ENCODE peak calls at places on chromosome 4, in four cellular contexts. A, X, L and J are unnamed samples.

GRCh38 chr4:24472514-24473308 is 111.6 kb downstream of the DHX15 start:
- DNase-seq in A (peak; percentile 72), X (peak; percentile 50), L (peak; percentile 63), J (peak; percentile 88)

GRCh38 chr4:134708616-134709015 is 507.0 kb upstream of the PABPC4L start:
- DNase-seq in A (no peak), X (no peak), L (no peak), J (no peak)

GRCh38 chr4:6682862-6683590 is 10.7 kb upstream of the S100P start:
- DNase-seq in A (no peak), X (no peak), L (no peak), J (no peak)

GRCh38 chr4:19455850-19456602 is 795.7 kb upstream of the SLIT2 start:
- DNase-seq in A (no peak), X (peak; percentile 24), L (no peak), J (no peak)

GRCh38 chr4:24363751-24364150 is 220.6 kb downstream of the DHX15 start:
- DNase-seq in A (no peak), X (no peak), L (no peak), J (no peak)

GRCh38 chr4:88759039-88759631 is 61.5 kb upstream of the NAP1L5 start:
- DNase-seq in A (no peak), X (no peak), L (peak; percentile 52), J (peak; percentile 45)

GRCh38 chr4:40178672-40179071 is 18.2 kb upstream of the RHOH start:
- DNase-seq in A (no peak), X (no peak), L (no peak), J (no peak)

GRCh38 chr4:87219648-87220093 is 747 bp downstream of the KLHL8 start:
- DNase-seq in A (no peak), X (no peak), L (no peak), J (peak; percentile 45)

GRCh38 chr4:181959121-181959520 is 284.1 kb upstream of the TENM3 start:
- DNase-seq in A (no peak), X (no peak), L (no peak), J (peak; percentile 57)

GRCh38 chr4:174154455-174154854 is 129.0 kb downstream of the FBXO8 start:
- DNase-seq in A (no peak), X (no peak), L (peak; percentile 4), J (peak; percentile 47)

GRCh38 chr4:7282094-7282370 is 89.7 kb downstream of the SORCS2 start:
- DNase-seq in A (no peak), X (no peak), L (no peak), J (no peak)

GRCh38 chr4:128768373-128768996 is 41.0 kb upstream of the JADE1 start:
- DNase-seq in A (no peak), X (no peak), L (no peak), J (peak; percentile 93)

GRCh38 chr4:110850461-110851447 is 227.9 kb upstream of the PITX2 start:
- DNase-seq in A (no peak), X (no peak), L (no peak), J (no peak)

DNA sequence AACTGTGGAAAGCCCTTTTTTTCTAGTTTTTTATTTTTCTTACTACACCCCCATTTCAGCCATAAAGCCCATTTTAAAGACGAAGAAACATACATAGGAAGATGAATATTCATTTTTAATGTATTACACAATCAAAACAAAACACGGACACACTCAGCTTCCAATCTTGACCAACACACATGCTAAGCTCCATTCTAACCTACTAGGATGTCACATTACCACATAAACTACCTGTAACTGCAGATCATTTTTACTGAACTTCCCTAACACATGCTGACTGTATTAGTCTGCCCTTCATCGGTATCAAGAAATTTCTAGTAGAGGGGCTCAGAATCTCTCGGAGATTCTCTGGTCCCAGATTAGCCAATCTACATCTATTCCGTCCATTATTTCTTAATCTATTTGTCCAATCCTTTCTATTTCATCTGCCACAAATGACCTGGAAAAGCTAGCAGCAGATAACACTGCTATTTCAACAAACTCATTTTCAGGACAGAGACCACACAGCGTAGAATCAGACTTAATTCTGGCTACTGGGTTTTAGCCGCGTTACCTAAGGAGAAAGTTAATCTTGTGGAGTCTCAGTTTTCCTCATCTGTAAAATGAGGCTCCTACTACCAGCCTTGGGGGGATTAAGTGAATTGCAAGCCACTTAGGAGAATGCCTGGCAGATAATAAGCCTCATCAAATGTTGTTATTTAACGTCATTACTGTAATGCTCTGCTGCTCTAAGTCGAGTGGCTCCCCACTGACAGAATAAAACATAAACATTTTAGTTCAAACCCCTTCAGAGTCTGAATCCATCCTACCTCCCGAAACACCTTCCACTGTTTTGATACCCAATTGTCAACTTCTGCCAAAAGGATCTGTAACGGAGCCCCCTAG is 1.6 kb downstream of the CCNI start:
- DNase-seq in A (no peak), X (no peak), L (peak; percentile 35), J (no peak)
- H3K79me2 ChIP-seq in A (peaks cover 53% of the 10 kb centered on the region), X (peaks cover 57% of the 10 kb centered on the region), L (peaks cover 61% of the 10 kb centered on the region), J (peaks cover 59% of the 10 kb centered on the region)

GRCh38 chr4:1636490-1637211 is 47.5 kb downstream of the FAM53A start:
- DNase-seq in A (no peak), X (no peak), L (no peak), J (no peak)
- H4K20me1 ChIP-seq in A (no peaks in the 10 kb centered on the region), X (no peaks in the 10 kb centered on the region), L (no peaks in the 10 kb centered on the region), J (no peaks in the 10 kb centered on the region)

DNA sequence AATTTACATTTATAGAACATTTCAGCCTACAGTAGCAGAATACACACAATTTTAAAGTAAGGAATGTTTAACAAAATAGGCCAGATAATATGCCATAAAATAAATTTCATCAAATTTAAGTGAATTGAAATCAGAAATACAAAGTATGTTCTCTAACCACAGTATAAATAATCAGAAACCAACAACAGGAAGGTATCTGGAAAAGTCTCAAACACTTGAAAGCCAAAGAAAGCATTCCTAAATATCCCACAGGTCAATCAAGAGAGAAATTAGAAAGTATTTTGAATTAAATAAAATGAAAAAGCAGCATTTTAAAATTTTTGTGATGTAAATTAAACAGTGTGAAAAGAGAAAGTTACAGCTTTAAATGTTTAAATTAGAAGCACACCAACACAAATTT is 899.2 kb downstream of the PDHA2 start:
- DNase-seq in A (no peak), X (no peak), L (no peak), J (no peak)
- TF ChIP-seq CTCF in A (no peak), X (no peak), L (no peak), J (no peak)

GRCh38 chr4:153553155-153553819 is 87.1 kb downstream of the TMEM131L start:
- DNase-seq in A (no peak), X (no peak), L (no peak), J (peak; percentile 20)

GRCh38 chr4:153556441-153556815 is 90.3 kb downstream of the TMEM131L start:
- DNase-seq in A (no peak), X (no peak), L (no peak), J (no peak)

GRCh38 chr4:153549401-153549800 is 83.2 kb downstream of the TMEM131L start:
- DNase-seq in A (no peak), X (no peak), L (no peak), J (no peak)

GRCh38 chr4:153555730-153556440 is 89.7 kb downstream of the TMEM131L start:
- DNase-seq in A (no peak), X (no peak), L (peak; percentile 90), J (peak; percentile 91)

DNA sequence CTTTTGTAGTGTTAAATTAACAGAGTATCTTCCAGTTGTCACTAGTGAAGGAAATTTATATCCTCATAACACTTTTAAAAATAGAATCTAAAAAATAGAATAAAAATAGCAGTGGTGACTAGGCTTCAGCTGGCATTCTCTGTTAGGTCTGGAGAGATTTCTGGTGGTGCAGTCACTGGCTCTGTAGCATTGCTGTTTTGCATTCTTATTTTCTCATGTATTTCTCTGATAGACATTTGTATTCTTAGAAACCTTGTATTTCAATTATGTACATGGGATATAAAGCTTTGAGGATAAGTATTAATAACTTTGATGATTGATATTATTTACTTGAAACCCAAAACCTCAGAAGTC is 87.6 kb downstream of the TMEM131L start:
- DNase-seq in A (no peak), X (no peak), L (no peak), J (no peak)
- H3K79me2 ChIP-seq in A (no peaks in the 10 kb centered on the region), X (no peaks in the 10 kb centered on the region), L (no peaks in the 10 kb centered on the region), J (no peaks in the 10 kb centered on the region)

DNA sequence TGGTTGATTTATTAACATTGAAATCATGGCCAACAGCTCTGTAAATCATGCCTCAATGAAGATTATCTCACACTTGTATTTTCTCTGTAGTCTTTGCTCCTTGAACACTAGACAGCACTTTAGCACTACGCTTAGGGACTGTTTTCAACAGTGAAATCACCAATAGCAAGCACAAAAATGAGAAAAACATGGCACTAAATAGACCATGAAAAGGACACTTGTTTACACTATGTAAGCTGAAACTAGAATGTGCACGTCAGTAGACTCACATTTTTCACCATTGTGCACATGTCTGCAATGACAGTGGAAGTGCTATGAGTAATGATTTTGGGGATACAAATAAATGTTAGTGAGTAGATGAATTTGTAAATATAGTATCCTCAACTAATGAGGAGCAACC is 3.1 kb downstream of the BMP2K start:
- DNase-seq in A (no peak), X (no peak), L (no peak), J (peak; percentile 51)
- H4K20me1 ChIP-seq in A (no peaks in the 10 kb centered on the region), X (peaks cover 6% of the 10 kb centered on the region), L (peaks cover 8% of the 10 kb centered on the region), J (peaks cover 5% of the 10 kb centered on the region)

DNA sequence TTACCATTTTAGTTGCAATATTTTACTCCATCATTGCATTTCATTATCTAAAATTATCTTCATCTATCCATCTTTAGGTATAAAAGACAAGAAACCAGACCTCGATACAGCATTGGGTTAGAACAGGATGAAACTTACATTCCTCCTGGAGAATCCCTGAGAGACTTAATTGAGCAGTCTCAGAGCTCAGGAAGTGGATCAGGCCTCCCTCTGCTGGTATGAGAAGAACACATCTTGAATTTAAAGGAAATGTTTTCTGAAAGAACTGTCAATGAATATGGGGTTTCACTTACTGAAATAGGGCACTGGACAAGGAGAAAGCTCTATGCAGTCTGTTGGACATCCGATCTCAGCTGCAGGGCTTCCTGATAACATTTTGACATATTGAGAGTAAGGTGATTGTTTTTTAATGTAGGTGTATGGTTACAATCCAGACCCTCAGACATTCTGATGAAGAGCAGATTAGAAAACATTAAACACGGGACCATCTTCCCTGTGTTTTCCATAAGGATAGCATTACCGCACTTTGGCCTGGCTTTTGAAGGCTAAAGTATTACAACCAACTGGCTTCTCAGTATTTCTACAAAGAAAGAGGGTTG is 367.2 kb downstream of the BMPR1B start:
- DNase-seq in A (no peak), X (peak; percentile 56), L (peak; percentile 68), J (peak; percentile 65)
- TF ChIP-seq CTCF in A (peak; percentile 63), X (peak; percentile 63), L (peak; percentile 55), J (peak; percentile 75)

DNA sequence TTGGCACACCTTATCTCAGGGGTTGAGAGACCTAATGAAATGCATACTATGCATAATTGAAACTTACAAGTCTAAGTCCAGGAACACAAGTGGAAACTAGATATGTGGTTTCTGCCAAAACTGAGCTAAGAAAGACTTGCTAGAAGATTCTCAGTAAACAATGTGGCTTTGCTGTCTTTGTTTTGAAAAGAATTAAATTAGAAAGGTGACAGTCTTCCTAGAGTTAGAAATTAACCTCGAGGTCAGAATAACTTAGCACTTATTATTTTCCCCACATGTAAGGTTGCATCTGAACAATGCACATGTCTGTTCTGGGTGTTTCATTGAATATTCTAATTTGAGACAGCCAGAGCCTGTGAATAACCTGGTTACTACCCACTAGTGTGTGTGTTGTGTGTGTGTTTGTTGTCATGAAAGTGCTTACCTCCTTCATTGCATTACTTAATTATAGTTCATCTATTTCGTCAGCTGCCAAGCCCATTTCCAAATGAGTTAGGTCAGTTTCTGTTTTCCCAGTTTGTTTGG is 1.5 kb downstream of the EREG start:
- DNase-seq in A (no peak), X (no peak), L (no peak), J (peak; percentile 41)
- H3K79me2 ChIP-seq in A (peaks cover 53% of the 10 kb centered on the region), X (peaks cover 97% of the 10 kb centered on the region), L (no peaks in the 10 kb centered on the region), J (no peaks in the 10 kb centered on the region)